ENCODE peak calls at places on chromosome 19, in eight cellular contexts. C, O, S, T, G, N, I and A are unnamed samples.

GRCh38 chr19:53945441-53945840 is 17.3 kb upstream of the CACNG8 start:
- DNase-seq in I (peak), T (peak), S (peak), C (no peak), O (no peak), G (no peak), N (no peak), A (peak)

GRCh38 chr19:13118424-13119193 is 545 bp downstream of the NACC1 start:
- DNase-seq in I (peak), G (peak), T (peak), S (peak), O (no peak), C (peak), N (peak), A (peak)

GRCh38 chr19:55592391-55593090 is 6.8 kb downstream of the FIZ1 start:
- DNase-seq in T (no peak), I (peak), N (no peak), G (no peak), S (no peak), C (no peak), O (no peak), A (no peak)

GRCh38 chr19:54253331-54254194 is 3.5 kb downstream of the LILRB5 start:
- DNase-seq in O (no peak), N (no peak), S (no peak), C (no peak), G (no peak), I (no peak), T (peak), A (no peak)

GRCh38 chr19:4109626-4109945 is 14.3 kb downstream of the MAP2K2 start:
- DNase-seq in C (no peak), T (no peak), S (no peak), I (no peak), G (no peak), O (no peak), N (no peak), A (no peak)

GRCh38 chr19:31334101-31334848 is 15.0 kb downstream of the TSHZ3 start:
- DNase-seq in C (peak), I (peak), T (no peak), O (no peak), S (peak), G (no peak), N (no peak), A (no peak)

GRCh38 chr19:44552324-44552723 is 22.8 kb upstream of the CEACAM20 start:
- DNase-seq in O (no peak), N (no peak), C (no peak), G (no peak), I (peak), S (peak), T (peak), A (peak)

GRCh38 chr19:4278926-4279529 is at the start of gene SHD:
- DNase-seq in G (no peak), O (no peak), C (no peak), I (peak), T (peak), N (no peak), S (no peak), A (peak)

GRCh38 chr19:31567776-31568175 is 218.5 kb upstream of the TSHZ3 start:
- DNase-seq in G (no peak), O (no peak), N (no peak), I (no peak), C (no peak), T (no peak), S (no peak), A (no peak)

GRCh38 chr19:50968709-50969412 is 530 bp downstream of the KLK6 start:
- DNase-seq in N (no peak), I (no peak), O (no peak), G (no peak), T (peak), S (peak), C (no peak), A (no peak)

GRCh38 chr19:50964266-50964665 is 5.1 kb downstream of the KLK6 start:
- DNase-seq in I (no peak), T (no peak), G (no peak), C (no peak), O (no peak), S (no peak), N (no peak), A (no peak)

GRCh38 chr19:50967924-50968708 is 1.3 kb downstream of the KLK6 start:
- DNase-seq in O (no peak), C (no peak), N (no peak), I (peak), T (peak), S (no peak), G (no peak), A (peak)

GRCh38 chr19:50972795-50973376 is 3.5 kb upstream of the KLK6 start:
- DNase-seq in I (no peak), T (no peak), C (no peak), O (no peak), G (no peak), N (no peak), S (no peak), A (no peak)

GRCh38 chr19:50969413-50969760 is at the start of gene KLK6:
- DNase-seq in G (no peak), S (no peak), C (no peak), O (no peak), I (no peak), N (no peak), T (peak), A (no peak)
- H3K4me3 ChIP-seq in G (no peak), S (no peak), C (no peak), O (no peak), I (no peak), N (no peak), T (no peak), A (no peak)

GRCh38 chr19:41308450-41309224 is 1.3 kb upstream of the CCDC97 start:
- DNase-seq in I (peak), O (peak), S (peak), C (peak), G (peak), T (peak), N (peak), A (peak)

GRCh38 chr19:41310031-41310831 is at the start of gene CCDC97:
- DNase-seq in N (peak), G (peak), T (peak), S (peak), C (peak), I (peak), O (no peak), A (peak)

GRCh38 chr19:41311072-41311471 is 1.1 kb downstream of the CCDC97 start:
- DNase-seq in O (no peak), N (no peak), I (no peak), S (no peak), G (no peak), T (no peak), C (no peak), A (no peak)

GRCh38 chr19:41309225-41310030 is 544 bp upstream of the CCDC97 start:
- DNase-seq in N (no peak), O (no peak), T (no peak), C (peak), G (no peak), I (no peak), S (no peak), A (no peak)

DNA sequence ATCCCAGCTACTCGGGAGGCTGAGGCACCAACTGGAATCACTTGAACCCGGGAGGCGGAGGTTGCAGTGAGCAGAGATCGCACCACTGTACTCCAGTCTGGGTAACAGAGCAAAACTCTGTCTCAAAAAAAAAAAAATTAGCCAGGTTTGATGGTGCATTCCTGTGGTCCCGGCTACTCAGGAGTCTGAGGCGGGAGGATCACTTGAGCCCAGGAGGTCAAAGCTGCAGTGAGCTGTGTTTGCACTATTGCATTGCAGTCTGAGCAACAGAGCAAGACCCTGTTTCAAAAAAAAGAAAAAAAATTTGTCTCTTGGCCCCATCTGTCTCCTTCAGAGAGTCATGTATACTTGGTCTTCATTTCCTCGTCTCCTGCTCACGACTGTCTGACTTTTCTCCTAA is 1.6 kb downstream of the CCDC97 start:
- DNase-seq in S (no peak), C (no peak), O (no peak), N (no peak), T (no peak), I (no peak), G (peak), A (no peak)
- H3K4me3 ChIP-seq in S (no peak), C (no peak), O (peak), N (no peak), T (no peak), I (no peak), G (no peak), A (peak)

DNA sequence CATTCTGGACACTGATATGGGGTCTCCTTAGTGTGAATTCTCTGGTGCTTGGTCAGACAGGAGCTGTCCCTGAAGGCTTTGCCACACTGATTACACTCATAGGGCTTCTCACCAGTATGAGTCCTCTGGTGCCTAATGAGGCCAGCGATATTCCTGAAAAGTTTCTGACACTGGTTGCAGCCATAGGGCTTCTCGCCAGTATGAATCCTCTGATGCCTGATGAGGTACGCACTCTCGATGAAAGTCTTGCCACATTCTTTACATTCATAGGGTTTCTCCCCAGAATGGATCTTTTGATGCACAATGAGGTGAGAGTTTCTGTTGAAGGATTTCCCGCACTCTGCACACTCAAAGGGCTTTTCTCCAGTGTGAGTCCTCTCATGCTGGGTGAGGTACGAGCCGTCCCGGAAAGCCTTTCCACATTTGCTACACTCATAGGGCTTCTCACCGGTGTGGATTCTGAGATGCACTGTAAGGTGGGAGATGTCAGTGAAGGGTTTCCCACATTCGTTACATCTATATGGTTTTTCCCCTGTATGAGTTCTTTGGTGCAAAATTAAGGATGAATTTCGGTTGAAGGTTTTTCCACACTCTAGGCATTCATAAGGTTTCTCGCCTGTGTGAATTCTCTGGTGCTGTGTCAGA is 22.4 kb downstream of the ZNF329 start:
- DNase-seq in I (peak), T (no peak), O (no peak), S (no peak), N (no peak), G (no peak), C (no peak), A (no peak)
- H3K4me3 ChIP-seq in I (no peak), T (no peak), O (peak), S (no peak), N (no peak), G (no peak), C (no peak), A (peak)

DNA sequence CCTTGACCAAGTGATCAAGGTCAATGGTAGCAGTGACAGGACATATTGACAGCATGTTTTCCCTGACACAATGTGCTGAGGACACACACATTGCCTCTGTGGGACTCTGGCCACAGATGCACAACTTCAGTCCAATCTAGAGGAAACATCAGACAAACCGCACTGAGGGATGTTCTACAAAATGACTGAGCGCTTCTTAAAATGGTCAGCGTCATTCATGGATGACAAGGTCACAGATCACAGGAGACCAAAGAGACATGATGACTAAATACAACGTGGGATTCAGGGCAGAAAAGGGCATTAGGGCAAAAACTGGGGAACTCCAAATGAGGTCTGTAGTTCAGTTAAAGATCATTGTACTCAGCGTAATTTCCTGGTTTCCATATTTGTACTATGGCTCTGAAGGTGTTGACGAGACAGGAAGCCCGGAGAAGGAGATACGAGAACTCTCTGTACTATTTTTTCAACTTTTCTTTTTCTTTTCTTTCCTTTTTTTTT is 20.6 kb downstream of the PBX4 start:
- DNase-seq in S (no peak), O (no peak), N (no peak), G (no peak), T (no peak), C (no peak), I (no peak), A (no peak)
- H3K4me3 ChIP-seq in S (no peak), O (no peak), N (no peak), G (no peak), T (no peak), C (no peak), I (no peak), A (no peak)

GRCh38 chr19:49415810-49416200 is 7.4 kb downstream of the PTH2 start:
- DNase-seq in C (no peak), O (no peak), G (no peak), N (no peak), S (no peak), T (no peak), I (no peak), A (no peak)
- H3K4me3 ChIP-seq in C (no peak), O (no peak), G (no peak), N (no peak), S (no peak), T (no peak), I (no peak), A (no peak)

GRCh38 chr19:33133438-33134031 is 1.6 kb downstream of the WDR88 start:
- DNase-seq in C (peak), I (peak), T (peak), O (no peak), G (no peak), S (peak), N (no peak), A (peak)
- H3K4me3 ChIP-seq in C (no peak), I (no peak), T (no peak), O (no peak), G (no peak), S (no peak), N (no peak), A (no peak)

GRCh38 chr19:49807888-49808675 is 5.0 kb downstream of the FUZ start:
- DNase-seq in T (peak), G (no peak), C (no peak), N (no peak), I (peak), O (no peak), S (no peak), A (no peak)

GRCh38 chr19:49809155-49809986 is 3.7 kb downstream of the FUZ start:
- DNase-seq in O (no peak), C (peak), T (peak), I (peak), N (peak), S (no peak), G (peak), A (peak)

GRCh38 chr19:49811328-49811727 is 1.8 kb downstream of the FUZ start:
- DNase-seq in G (no peak), O (no peak), C (no peak), S (no peak), I (no peak), N (no peak), T (no peak), A (no peak)

GRCh38 chr19:49808762-49809154 is 4.3 kb downstream of the FUZ start:
- DNase-seq in N (peak), T (peak), G (peak), O (peak), I (peak), C (peak), S (peak), A (peak)

GRCh38 chr19:49809987-49810389 is 3.1 kb downstream of the FUZ start:
- DNase-seq in I (no peak), C (no peak), G (no peak), O (no peak), N (no peak), T (no peak), S (no peak), A (no peak)
- H3K4me3 ChIP-seq in I (no peak), C (no peak), G (peak), O (peak), N (peak), T (no peak), S (no peak), A (no peak)